ENCODE peak calls at places on chromosomes 1 and 21, in four cellular contexts. D, X, N and C are unnamed samples.

GRCh38 chr1:26910343-26911160 is 3.2 kb downstream of the NR0B2 start:
- DNase-seq in D (no peak), X (no peak), N (no peak), C (no peak)

GRCh38 chr1:174116042-174116441 is 43.3 kb upstream of the RABGAP1L start:
- DNase-seq in D (no peak), X (no peak), N (peak; percentile 13), C (no peak)

GRCh38 chr21:38416791-38417190 is 81.5 kb downstream of the ERG start:
- DNase-seq in D (no peak), X (no peak), N (no peak), C (no peak)

GRCh38 chr1:66154394-66154793 is 361.7 kb downstream of the PDE4B start:
- DNase-seq in D (no peak), X (no peak), N (no peak), C (no peak)

GRCh38 chr1:116820362-116820761 is 66.1 kb downstream of the CD2 start:
- DNase-seq in D (peak; percentile 32), X (no peak), N (no peak), C (peak; percentile 96)

GRCh38 chr1:232416026-232416568 is 213.8 kb downstream of the SIPA1L2 start:
- DNase-seq in D (no peak), X (no peak), N (no peak), C (no peak)

GRCh38 chr1:85681087-85681486 is 27.1 kb downstream of the ZNHIT6 start:
- DNase-seq in D (no peak), X (no peak), N (no peak), C (peak; percentile 30)

GRCh38 chr1:201140941-201141260 is 13.4 kb downstream of the TMEM9 start:
- DNase-seq in D (no peak), X (no peak), N (no peak), C (no peak)

GRCh38 chr1:111199881-111200801 is at the start of gene DENND2D:
- DNase-seq in D (no peak), X (no peak), N (peak; percentile 84), C (no peak)

GRCh38 chr21:41750051-41750450 is 16.8 kb downstream of the RIPK4 start:
- DNase-seq in D (no peak), X (no peak), N (no peak), C (no peak)

GRCh38 chr1:1162597-1163537 is 10.8 kb upstream of the TTLL10 start:
- DNase-seq in D (no peak), X (no peak), N (no peak), C (no peak)